ENCODE peak calls at places on chromosomes 13 and 19, in ten cellular contexts. D, J, R, S, X, Q, A, W, F and Y are unnamed samples.

GRCh38 chr13:33676045-33676699 is 141.8 kb upstream of the RFC3 start:
- DNase-seq in W (peak), F (peak), J (no peak), D (no peak), X (no peak), A (peak), R (peak), Q (no peak), S (no peak), Y (no peak)

GRCh38 chr13:78460176-78460575 is 143.2 kb downstream of the POU4F1 start:
- DNase-seq in S (no peak), X (no peak), R (no peak), F (no peak), Q (no peak), J (no peak), W (no peak), D (no peak), A (no peak), Y (no peak)

GRCh38 chr13:41978007-41978406 is 17.1 kb upstream of the VWA8 start:
- DNase-seq in F (no peak), Q (no peak), D (no peak), S (no peak), J (no peak), R (no peak), A (no peak), W (no peak), X (no peak), Y (no peak)

GRCh38 chr13:94431569-94431968 is 47.9 kb downstream of the DCT start:
- DNase-seq in A (no peak), Q (no peak), J (no peak), D (no peak), R (peak), X (no peak), S (no peak), W (peak), F (no peak), Y (no peak)

GRCh38 chr13:34086281-34086680 is 268.3 kb downstream of the RFC3 start:
- DNase-seq in J (no peak), S (no peak), A (no peak), X (no peak), W (no peak), D (no peak), Q (no peak), R (no peak), F (no peak), Y (no peak)

GRCh38 chr13:105016266-105016665 is 1519.2 kb downstream of the EFNB2 start:
- DNase-seq in Q (no peak), D (no peak), J (no peak), W (no peak), X (no peak), A (no peak), S (no peak), F (no peak), R (no peak), Y (no peak)

GRCh38 chr19:42201489-42202289 is 15.8 kb downstream of the DEDD2 start:
- DNase-seq in A (peak), X (peak), R (no peak), D (no peak), Q (no peak), J (no peak), S (peak), F (no peak), W (no peak), Y (no peak)

GRCh38 chr19:2049741-2050348 is 1.2 kb downstream of the MKNK2 start:
- DNase-seq in Q (no peak), D (peak), J (no peak), S (peak), A (peak), R (peak), W (peak), X (peak), F (peak), Y (no peak)

GRCh38 chr19:1827566-1828278 is 15.6 kb upstream of the ATP8B3 start:
- DNase-seq in A (no peak), F (no peak), R (no peak), Q (no peak), J (no peak), W (no peak), S (no peak), X (no peak), D (no peak), Y (no peak)

GRCh38 chr19:7382694-7383093 is 34.0 kb downstream of the ARHGEF18 start:
- DNase-seq in F (no peak), W (no peak), R (no peak), D (no peak), X (no peak), A (no peak), S (no peak), Q (no peak), J (no peak), Y (no peak)

GRCh38 chr19:45577111-45577905 is 7.3 kb downstream of the OPA3 start:
- DNase-seq in A (peak), D (peak), W (peak), R (peak), Q (no peak), X (no peak), F (peak), J (no peak), S (peak), Y (no peak)

GRCh38 chr19:30318936-30319335 is 53.2 kb upstream of the ZNF536 start:
- DNase-seq in Q (no peak), S (no peak), J (no peak), R (no peak), W (no peak), A (no peak), D (no peak), F (no peak), X (no peak), Y (no peak)

GRCh38 chr13:75250526-75251183 is 231.3 kb downstream of the TBC1D4 start:
- DNase-seq in W (peak), X (no peak), R (peak), S (no peak), Q (no peak), F (no peak), A (no peak), D (no peak), J (no peak), Y (no peak)

GRCh38 chr13:76672422-76672821 is 213.8 kb downstream of the KCTD12 start:
- DNase-seq in J (no peak), R (peak), X (no peak), A (no peak), F (peak), D (no peak), Q (no peak), S (no peak), W (peak), Y (no peak)

GRCh38 chr13:37403776-37404497 is 194.6 kb downstream of the POSTN start:
- DNase-seq in S (no peak), J (no peak), R (peak), W (peak), F (no peak), A (no peak), D (no peak), Q (no peak), X (no peak), Y (no peak)

GRCh38 chr19:21143846-21144245 is 2.0 kb downstream of the ZNF431 start:
- DNase-seq in J (no peak), A (no peak), D (no peak), R (peak), S (no peak), W (peak), X (no peak), Q (no peak), F (no peak), Y (no peak)

GRCh38 chr13:28370448-28370847 is 124.5 kb downstream of the FLT1 start:
- DNase-seq in F (no peak), Q (no peak), W (no peak), X (no peak), D (no peak), S (no peak), R (no peak), J (no peak), A (no peak), Y (no peak)

GRCh38 chr19:30158067-30158892 is 213.9 kb upstream of the ZNF536 start:
- DNase-seq in R (no peak), J (no peak), D (no peak), S (no peak), F (no peak), A (no peak), W (no peak), X (no peak), Q (no peak), Y (no peak)

GRCh38 chr13:90455861-90456260 is 891.6 kb upstream of the MIR17HG start:
- DNase-seq in W (peak), A (no peak), D (no peak), Q (no peak), R (no peak), X (no peak), S (no peak), F (peak), J (no peak), Y (no peak)

GRCh38 chr13:29472317-29472961 is 123.0 kb downstream of the SLC7A1 start:
- DNase-seq in J (peak), W (peak), D (no peak), X (no peak), S (no peak), F (peak), Q (no peak), R (peak), A (peak), Y (no peak)

GRCh38 chr13:113974304-113975281 is 717 bp upstream of the C13orf46 start:
- DNase-seq in X (peak), A (no peak), F (no peak), R (no peak), Q (no peak), S (peak), J (no peak), D (no peak), W (no peak), Y (no peak)

GRCh38 chr13:73385848-73386247 is 327.0 kb downstream of the KLF5 start:
- DNase-seq in Q (no peak), X (no peak), R (no peak), D (no peak), W (no peak), A (no peak), S (no peak), F (no peak), J (no peak), Y (no peak)

GRCh38 chr19:51040151-51040550 is 5.3 kb upstream of the KLK12 start:
- DNase-seq in J (no peak), S (no peak), F (no peak), W (no peak), A (no peak), R (no peak), D (no peak), Q (no peak), X (no peak), Y (no peak)

GRCh38 chr13:83883061-83883523 is 818 bp upstream of the SLITRK1 start:
- DNase-seq in A (no peak), D (no peak), W (no peak), F (no peak), X (no peak), S (no peak), Q (no peak), R (no peak), J (no peak), Y (no peak)

GRCh38 chr13:27171244-27171829 is at the start of gene USP12:
- DNase-seq in W (peak), S (no peak), A (no peak), X (peak), F (no peak), Q (no peak), D (peak), J (peak), R (no peak), Y (peak)
- TF ChIP-seq CTCF in W (no peak), S (no peak), A (no peak), X (no peak), F (no peak), Q (no peak), D (no peak), J (peak), R (no peak), Y (no peak)

DNA sequence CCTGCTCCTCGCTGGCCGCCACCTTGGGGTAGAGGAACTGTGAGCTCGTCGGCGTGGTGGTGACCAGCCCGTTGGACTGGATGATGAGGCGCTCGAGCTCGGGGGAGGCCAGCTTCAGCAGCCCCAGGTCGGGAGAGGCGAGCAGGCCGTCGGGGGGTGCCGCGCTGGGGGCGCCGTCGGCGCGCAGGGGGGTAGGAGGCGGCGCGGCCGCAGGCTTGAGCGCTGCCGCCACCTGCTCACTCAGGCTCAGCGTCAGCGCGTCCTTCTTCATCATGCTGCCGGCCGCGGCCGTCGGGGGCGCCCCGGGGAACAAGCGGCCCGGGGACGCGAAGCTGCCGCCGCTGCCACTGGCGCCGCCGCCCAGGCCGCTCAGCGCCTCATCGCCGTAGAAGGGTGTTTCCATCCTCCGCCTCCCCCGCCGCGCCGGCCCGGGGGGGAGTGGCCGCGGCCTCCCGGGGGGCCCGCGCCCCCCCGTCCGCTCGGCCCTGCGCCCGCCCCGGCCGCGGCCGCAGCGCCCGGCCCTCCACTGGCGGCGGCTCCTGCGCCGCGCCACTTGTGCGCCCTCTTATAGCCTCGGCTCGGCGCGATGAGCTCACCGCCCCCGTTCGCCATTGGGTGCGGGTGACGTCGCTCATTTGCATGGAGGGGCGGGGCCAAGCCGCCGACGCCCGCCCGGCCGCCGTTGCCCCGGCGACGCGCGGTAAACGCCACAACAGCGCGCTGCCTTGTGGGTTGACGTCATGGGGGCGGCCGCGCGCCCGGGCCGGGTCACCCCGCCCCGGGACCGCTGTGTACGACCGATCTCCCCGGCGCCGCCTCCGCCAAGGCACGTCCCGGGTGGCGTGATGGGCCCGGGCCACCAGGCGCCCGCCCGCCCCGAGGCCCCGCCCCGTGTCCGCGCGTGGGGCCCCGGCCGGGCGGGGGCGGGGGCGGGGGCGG is at the start of gene JUND:
- DNase-seq in F (peak), J (peak), W (peak), Q (peak), A (peak), D (peak), S (peak), X (peak), R (peak), Y (peak)
- TF ChIP-seq CTCF in F (no peak), J (no peak), W (no peak), Q (no peak), A (no peak), D (no peak), S (no peak), X (no peak), R (no peak), Y (no peak)

DNA sequence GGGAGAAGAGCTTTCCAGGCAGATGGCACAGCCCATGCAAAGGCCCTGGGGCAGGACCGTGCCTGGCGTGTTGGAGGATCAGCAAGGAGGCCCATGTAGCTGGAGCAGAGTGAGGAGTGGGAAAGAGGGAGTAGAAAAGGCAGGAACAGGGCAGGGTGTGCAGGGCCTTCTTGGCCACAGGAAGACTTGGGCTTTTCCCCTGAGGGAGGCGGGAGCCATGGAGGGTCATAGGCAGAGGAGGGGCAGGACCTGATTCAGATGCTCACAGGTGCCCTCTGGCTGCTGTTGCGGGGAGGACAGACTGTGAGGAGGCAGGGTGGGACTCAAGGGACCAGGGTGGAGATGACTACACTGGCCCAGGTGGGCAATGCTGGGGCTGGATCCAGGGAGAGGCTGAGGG is 13.8 kb upstream of the PTPRS start:
- DNase-seq in J (peak), D (no peak), F (peak), A (no peak), Q (no peak), X (no peak), W (peak), R (peak), S (no peak), Y (no peak)
- TF ChIP-seq CTCF in J (peak), D (no peak), F (peak), A (no peak), Q (no peak), X (no peak), W (peak), R (peak), S (no peak), Y (no peak)

DNA sequence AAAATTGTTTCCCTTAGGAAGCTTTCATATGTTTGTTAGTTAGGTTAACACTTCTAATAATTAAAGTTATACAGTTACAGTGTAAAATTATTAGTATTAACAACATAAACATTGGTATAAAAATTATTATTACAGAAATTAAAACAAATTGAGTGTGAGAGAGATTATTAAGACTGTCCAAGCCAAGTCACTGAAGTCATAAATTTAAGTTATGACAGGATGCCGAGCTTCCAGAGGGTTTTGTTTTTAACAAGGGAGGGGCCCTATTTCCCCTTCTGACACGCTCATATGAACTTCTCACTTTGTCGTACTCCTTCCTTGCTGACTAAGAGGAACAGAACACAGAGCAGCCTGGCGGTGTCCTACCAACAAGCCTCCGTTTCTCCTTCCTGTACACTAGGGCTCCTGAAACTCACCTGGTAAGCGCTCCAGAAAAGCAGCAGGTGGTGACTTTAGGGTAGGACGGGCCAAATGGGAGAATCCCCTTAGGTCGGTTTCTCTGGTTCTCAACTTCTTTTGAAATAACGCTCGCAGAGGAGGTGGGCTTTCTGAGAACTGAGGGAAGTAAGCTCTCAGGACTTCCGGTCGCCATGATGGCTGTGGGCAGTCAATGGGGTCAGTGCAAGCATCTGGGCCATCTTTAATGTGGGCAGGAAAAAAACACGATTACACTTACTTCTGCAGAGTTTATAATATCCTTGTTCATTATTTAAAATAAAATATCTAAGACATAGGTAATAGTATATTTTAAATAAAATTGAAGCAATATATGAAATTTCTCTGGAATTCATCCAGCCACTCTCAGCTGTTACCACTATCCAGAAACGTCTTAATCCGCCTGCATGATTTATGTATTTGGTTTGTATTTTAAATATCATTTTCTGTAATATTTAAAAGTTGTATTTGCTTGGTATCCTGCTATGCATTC is at the start of gene CARD8:
- DNase-seq in Q (peak), D (peak), S (peak), F (peak), W (peak), X (peak), J (peak), A (peak), R (peak), Y (peak)
- TF ChIP-seq CTCF in Q (no peak), D (no peak), S (no peak), F (no peak), W (peak), X (no peak), J (no peak), A (no peak), R (peak), Y (no peak)

DNA sequence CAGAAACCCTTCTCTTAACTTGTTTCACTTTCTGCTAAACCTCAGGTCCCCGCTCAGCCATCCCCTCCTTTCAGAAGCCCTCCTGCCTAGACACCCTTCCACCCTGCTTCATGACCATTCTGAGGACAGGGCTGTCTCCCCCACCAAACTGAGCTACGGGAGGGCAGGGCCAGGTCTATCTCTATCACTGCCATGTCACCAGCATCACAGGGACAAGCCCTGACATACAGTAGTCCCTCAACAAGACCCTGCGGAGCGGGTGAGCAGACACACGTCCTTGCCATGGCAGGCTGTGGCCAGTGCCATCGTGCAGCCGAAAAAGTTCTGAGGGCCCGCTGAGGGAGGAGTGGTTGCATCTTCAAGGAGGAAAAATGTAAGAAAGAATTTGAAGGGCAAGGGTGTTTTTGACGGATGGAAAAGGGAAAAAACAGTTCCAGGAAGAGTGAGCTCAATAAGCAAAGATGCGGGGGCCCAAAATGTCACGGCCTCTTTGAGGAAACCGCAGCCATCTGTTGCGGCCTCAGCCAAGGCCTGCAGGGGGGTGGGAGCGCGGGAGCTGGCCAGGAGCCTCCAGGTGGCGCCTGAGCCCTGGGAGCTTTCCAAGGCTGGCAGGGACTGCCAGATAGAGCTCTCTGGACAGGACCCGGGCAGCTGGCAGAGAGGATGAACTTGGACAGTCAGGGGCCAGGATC is 8.1 kb downstream of the PTGIR start:
- DNase-seq in F (peak), W (peak), R (peak), S (peak), Q (no peak), A (peak), J (peak), X (no peak), D (peak), Y (no peak)
- TF ChIP-seq CTCF in F (peak), W (peak), R (peak), S (no peak), Q (no peak), A (peak), J (peak), X (peak), D (no peak), Y (no peak)